ENCODE peak calls at places on chromosomes 1 and 21, in ten cellular contexts. D is germinal center; R is EH; M is BE2C; Z is stimulated activated CD4-positive, alpha-beta T cell treated with anti-CD3 and anti-CD28 coated beads, Interleukin-1b, Interleukin-23, amount 100 ng/mL, for 4 hours; K is amniotic epithelial cell; X is AG04450; O is Panc1; I is stimulated activated CD8-positive, alpha-beta memory T cell treated with anti-CD3 and anti-CD28 coated beads, Interleukin-15, amount 100 ng/mL, for 24 hours; W is T-cell. L is an unnamed sample.
A peak's percentile ranks its signal among the peaks of the same experiment; 100 is the strongest.

GRCh38 chr1:47872871-47873270 is 124.3 kb downstream of the TRABD2B start:
- DNase-seq in Z (no peak), D (no peak), M (no peak), I (no peak), W (no peak), K (no peak), O (no peak), R (no peak), X (no peak), L (no peak)

GRCh38 chr21:42942244-42942643 is 16.8 kb upstream of the ERVH48-1 start:
- DNase-seq in W (no peak), K (no peak), D (no peak), M (no peak), O (no peak), Z (no peak), R (no peak), I (no peak), X (no peak), L (no peak)

GRCh38 chr1:183318433-183318832 is 99.7 kb downstream of the NMNAT2 start:
- DNase-seq in W (no peak), X (peak; percentile 83), I (no peak), K (peak; percentile 95), O (peak; percentile 27), Z (no peak), R (peak; percentile 91), D (no peak), M (no peak), L (peak; percentile 69)

GRCh38 chr1:240027059-240027462 is 64.6 kb upstream of the FMN2 start:
- DNase-seq in I (no peak), O (peak; percentile 22), X (no peak), W (no peak), D (peak; percentile 26), M (peak; percentile 47), Z (no peak), R (peak; percentile 73), K (peak; percentile 46), L (peak; percentile 41)

GRCh38 chr1:61851849-61852692 is 109.8 kb downstream of the PATJ start:
- DNase-seq in Z (no peak), I (no peak), W (no peak), K (peak; percentile 67), D (peak; percentile 7), M (no peak), O (no peak), R (peak; percentile 77), X (peak; percentile 58), L (peak; percentile 28)

GRCh38 chr1:18670267-18670910 is 39.7 kb downstream of the PAX7 start:
- DNase-seq in Z (no peak), D (no peak), K (no peak), W (no peak), M (peak; percentile 11), I (no peak), R (no peak), O (no peak), X (no peak), L (no peak)

GRCh38 chr21:42644223-42645208 is 8.9 kb upstream of the PDE9A start:
- DNase-seq in X (no peak), M (no peak), W (no peak), I (no peak), R (peak; percentile 10), K (no peak), D (no peak), O (no peak), Z (no peak), L (no peak)

GRCh38 chr1:85599638-85600037 is 19.1 kb downstream of the CCN1 start:
- DNase-seq in O (no peak), Z (no peak), W (no peak), I (no peak), K (no peak), X (no peak), D (no peak), R (no peak), M (no peak), L (no peak)

GRCh38 chr1:186440584-186440983 is 20.3 kb downstream of the PDC start:
- DNase-seq in I (no peak), M (no peak), K (peak; percentile 51), Z (no peak), X (no peak), D (no peak), W (no peak), R (no peak), O (no peak), L (no peak)

GRCh38 chr1:152566681-152567080 is at the start of gene LCE3E:
- DNase-seq in M (no peak), K (no peak), Z (no peak), X (no peak), R (no peak), W (no peak), I (no peak), O (no peak), D (no peak), L (no peak)

GRCh38 chr1:53278294-53278693 is 40.0 kb upstream of the MAGOH start:
- DNase-seq in I (peak; percentile 45), Z (peak; percentile 74), W (peak; percentile 66), M (peak; percentile 52), R (peak; percentile 53), O (peak; percentile 13), K (no peak), X (no peak), D (peak; percentile 85), L (peak; percentile 88)

GRCh38 chr21:44487831-44488230 is 32.5 kb downstream of the LRRC3 start:
- DNase-seq in M (peak; percentile 43), D (peak; percentile 49), W (no peak), X (no peak), I (peak; percentile 32), Z (no peak), O (no peak), K (no peak), R (peak; percentile 5), L (no peak)

GRCh38 chr1:62601412-62601971 is 4.2 kb downstream of the ANGPTL3 start:
- DNase-seq in Z (no peak), M (no peak), O (no peak), R (peak; percentile 56), K (peak; percentile 14), I (no peak), X (peak; percentile 11), W (no peak), D (no peak), L (no peak)

GRCh38 chr1:170145691-170146676 is at the start of gene NTMT2:
- DNase-seq in W (no peak), I (no peak), Z (no peak), R (no peak), D (no peak), X (no peak), M (no peak), O (no peak), K (peak; percentile 22), L (no peak)

GRCh38 chr1:231508497-231508896 is 20.0 kb upstream of the TSNAX start:
- DNase-seq in D (no peak), X (no peak), K (peak; percentile 71), O (no peak), M (no peak), Z (no peak), R (no peak), W (no peak), I (no peak), L (no peak)

GRCh38 chr1:18151436-18151835 is 43.8 kb downstream of the IGSF21 start:
- DNase-seq in M (no peak), K (no peak), Z (no peak), R (no peak), I (no peak), D (no peak), O (no peak), X (no peak), W (no peak), L (no peak)

GRCh38 chr1:213989071-213989739 is 1.4 kb downstream of the PROX1 start:
- DNase-seq in W (no peak), X (no peak), K (no peak), R (peak; percentile 7), I (no peak), D (peak; percentile 44), M (peak; percentile 72), Z (no peak), O (no peak), L (no peak)

GRCh38 chr1:216818284-216818683 is 95.1 kb upstream of the ESRRG start:
- DNase-seq in M (no peak), X (no peak), Z (no peak), D (no peak), I (no peak), W (no peak), K (no peak), R (no peak), O (no peak), L (no peak)

GRCh38 chr1:44300882-44301281 is 54.2 kb downstream of the ERI3 start:
- DNase-seq in W (no peak), Z (no peak), D (no peak), M (no peak), R (no peak), X (no peak), K (no peak), O (no peak), I (no peak), L (no peak)

GRCh38 chr1:219812491-219813221 is 115.7 kb downstream of the SLC30A10 start:
- DNase-seq in K (peak; percentile 75), O (peak; percentile 57), Z (no peak), W (no peak), M (peak; percentile 56), D (peak; percentile 58), I (no peak), R (peak; percentile 66), X (peak; percentile 54), L (peak; percentile 60)

GRCh38 chr1:153945131-153945794 is 1.3 kb downstream of the DENND4B start:
- DNase-seq in R (peak; percentile 34), D (peak; percentile 87), I (peak; percentile 41), M (no peak), X (no peak), Z (peak; percentile 56), W (peak; percentile 54), K (peak; percentile 56), O (no peak), L (peak; percentile 81)

GRCh38 chr1:233614743-233615521 is 1.0 kb downstream of the KCNK1 start:
- DNase-seq in W (no peak), X (no peak), I (no peak), M (no peak), O (no peak), K (no peak), Z (no peak), D (no peak), R (no peak), L (peak; percentile 50)

GRCh38 chr1:219412772-219413171 is 200.1 kb downstream of the ZC3H11B start:
- DNase-seq in K (no peak), R (peak; percentile 92), W (no peak), O (no peak), I (no peak), Z (no peak), X (no peak), D (no peak), M (no peak), L (no peak)

GRCh38 chr1:228987736-228988506 is 252.6 kb downstream of the RHOU start:
- DNase-seq in D (no peak), M (no peak), R (no peak), I (no peak), O (no peak), W (no peak), K (no peak), X (no peak), Z (no peak), L (no peak)

GRCh38 chr1:244381887-244382565 is 69.7 kb downstream of the ADSS2 start:
- DNase-seq in D (no peak), X (peak; percentile 24), O (no peak), K (peak; percentile 82), M (no peak), Z (no peak), I (no peak), W (no peak), R (peak; percentile 87), L (no peak)

GRCh38 chr1:248863011-248863881 is 4.4 kb upstream of the ZNF692 start:
- DNase-seq in O (no peak), W (peak; percentile 63), K (peak; percentile 55), Z (peak; percentile 64), I (peak; percentile 50), M (peak; percentile 95), X (no peak), D (peak; percentile 77), R (peak; percentile 86), L (peak; percentile 74)

GRCh38 chr1:35431173-35431599 is 126.0 kb downstream of the KIAA0319L start:
- DNase-seq in I (no peak), W (no peak), X (no peak), M (no peak), K (peak; percentile 99), O (no peak), D (no peak), R (peak; percentile 16), Z (no peak), L (no peak)

GRCh38 chr21:31903896-31904295 is 31.1 kb downstream of the HUNK start:
- DNase-seq in D (no peak), X (no peak), M (no peak), I (no peak), Z (no peak), R (no peak), W (no peak), K (no peak), O (no peak), L (no peak)

L was measured in GM13977.